ENCODE peak calls at places on chromosomes 4 and X, in nine cellular contexts. K, A, P, Q, J, C, X, Y and T are unnamed samples.

GRCh38 chr4:78780093-78780492 is 3.9 kb downstream of the BMP2K start:
- DNase-seq in K (no peak), A (no peak), P (no peak), Q (no peak), J (no peak), C (no peak), X (no peak), Y (no peak), T (no peak)

GRCh38 chrX:95675794-95676193 is 1008.8 kb upstream of the DIAPH2 start:
- DNase-seq in K (no peak), A (no peak), P (no peak), Q (no peak), J (no peak), C (no peak), X (no peak), Y (no peak), T (no peak)

GRCh38 chr4:73653695-73654106 is 33.5 kb upstream of the RASSF6 start:
- DNase-seq in K (peak; percentile 45), A (peak; percentile 53), P (no peak), Q (no peak), J (peak; percentile 62), C (peak; percentile 30), X (peak; percentile 24), Y (no peak), T (no peak)

GRCh38 chrX:27186671-27187070 is 276.5 kb downstream of the PPP4R3C start:
- DNase-seq in K (peak; percentile 6), A (no peak), P (no peak), Q (no peak), J (peak; percentile 28), C (peak; percentile 19), X (no peak), Y (no peak), T (no peak)

GRCh38 chr4:36290641-36291040 is 9.2 kb downstream of the DTHD1 start:
- DNase-seq in K (no peak), A (no peak), P (no peak), Q (no peak), J (no peak), C (no peak), X (no peak), Y (no peak), T (no peak)

GRCh38 chr4:15848191-15848842 is 70.2 kb downstream of the CD38 start:
- DNase-seq in K (no peak), A (no peak), P (no peak), Q (no peak), J (no peak), C (no peak), X (no peak), Y (no peak), T (no peak)

GRCh38 chr4:124810814-124811213 is 98.3 kb upstream of the ANKRD50 start:
- DNase-seq in K (no peak), A (no peak), P (no peak), Q (no peak), J (no peak), C (no peak), X (no peak), Y (no peak), T (no peak)

GRCh38 chr4:52059372-52059771 is 8.3 kb downstream of the SPATA18 start:
- DNase-seq in K (no peak), A (peak; percentile 13), P (no peak), Q (no peak), J (peak; percentile 46), C (no peak), X (no peak), Y (no peak), T (no peak)

GRCh38 chr4:167956676-167957075 is 135.7 kb upstream of the ANXA10 start:
- DNase-seq in K (no peak), A (peak; percentile 3), P (no peak), Q (no peak), J (peak; percentile 12), C (no peak), X (no peak), Y (no peak), T (no peak)

DNA sequence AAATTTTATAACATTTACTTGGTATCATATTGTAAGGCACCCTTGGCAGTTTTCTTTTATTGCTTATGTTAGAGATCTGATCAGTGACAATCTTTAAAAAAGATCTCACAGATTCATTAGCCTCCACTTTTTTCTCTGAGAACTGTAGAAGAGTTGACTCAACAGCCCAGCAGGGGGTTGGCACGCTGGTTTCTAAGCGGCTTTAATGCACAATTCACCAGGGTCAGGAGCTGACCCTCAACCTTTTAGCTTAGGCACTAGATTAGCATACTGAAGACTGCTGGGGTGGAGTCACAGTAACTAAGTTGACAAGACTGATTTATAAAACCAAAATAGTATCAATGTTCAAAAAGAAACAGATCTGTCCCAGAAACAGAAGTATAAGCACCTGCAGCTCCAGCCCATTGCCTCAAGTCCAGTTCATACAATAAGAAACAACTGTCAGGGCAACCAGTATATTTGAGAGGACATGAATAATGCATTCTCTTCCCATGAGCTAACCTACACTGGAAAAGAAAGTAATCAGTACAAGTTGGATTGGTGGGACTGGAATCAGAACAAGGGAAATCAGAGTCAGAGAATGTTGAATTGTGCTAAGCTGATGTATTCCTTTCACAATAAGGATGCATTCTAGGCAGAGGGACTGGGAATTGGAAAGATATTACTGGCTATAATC is 77.6 kb downstream of the PDE5A start:
- DNase-seq in K (peak; percentile 82), A (no peak), P (no peak), Q (no peak), J (peak; percentile 73), C (no peak), X (no peak), Y (no peak), T (no peak)
- H3K27ac ChIP-seq in K (no peak overlapping the region), A (no peak overlapping the region), P (no peak overlapping the region), Q (no peak overlapping the region), J (no peak overlapping the region), C (no peak overlapping the region), X (no peak overlapping the region), Y (no peak overlapping the region), T (no peak overlapping the region)

GRCh38 chrX:72028701-72029470 is 102.8 kb downstream of the RTL5 start:
- DNase-seq in K (no peak), A (no peak), P (no peak), Q (no peak), J (no peak), C (no peak), X (no peak), Y (no peak), T (no peak)

GRCh38 chrX:72029473-72030411 is 102.0 kb downstream of the RTL5 start:
- DNase-seq in K (no peak), A (peak; percentile 53), P (no peak), Q (no peak), J (peak; percentile 90), C (no peak), X (peak; percentile 56), Y (no peak), T (no peak)

GRCh38 chrX:72026341-72027023 is 105.2 kb downstream of the RTL5 start:
- DNase-seq in K (no peak), A (no peak), P (no peak), Q (no peak), J (no peak), C (no peak), X (no peak), Y (no peak), T (no peak)

GRCh38 chrX:72027024-72027913 is 104.4 kb downstream of the RTL5 start:
- DNase-seq in K (no peak), A (no peak), P (no peak), Q (no peak), J (no peak), C (no peak), X (no peak), Y (no peak), T (no peak)

DNA sequence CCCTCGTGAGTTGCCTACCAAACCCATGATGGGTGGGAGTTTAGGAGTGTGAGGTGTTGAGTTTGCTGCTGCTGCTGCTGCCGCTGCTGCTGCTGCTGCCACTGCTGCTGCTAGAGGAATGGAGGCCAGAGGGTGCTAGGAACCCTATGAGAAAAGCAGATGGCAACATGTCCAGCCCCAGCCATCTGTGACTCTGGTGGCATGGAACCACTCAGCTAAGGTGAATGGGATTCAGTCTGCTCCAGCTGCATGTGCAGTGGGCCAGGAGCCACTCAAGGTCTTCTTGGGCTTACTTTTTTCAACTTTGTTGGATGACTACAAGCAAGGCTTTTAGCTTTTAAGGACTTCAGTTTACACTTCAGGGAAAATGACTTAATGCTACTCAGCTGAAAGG is 103.8 kb downstream of the RTL5 start:
- DNase-seq in K (no peak), A (no peak), P (no peak), Q (no peak), J (no peak), C (no peak), X (no peak), Y (no peak), T (no peak)
- H3K27ac ChIP-seq in K (no peak overlapping the region), A (no peak overlapping the region), P (no peak overlapping the region), Q (no peak overlapping the region), J (no peak overlapping the region), C (no peak overlapping the region), X (no peak overlapping the region), Y (no peak overlapping the region), T (no peak overlapping the region)

DNA sequence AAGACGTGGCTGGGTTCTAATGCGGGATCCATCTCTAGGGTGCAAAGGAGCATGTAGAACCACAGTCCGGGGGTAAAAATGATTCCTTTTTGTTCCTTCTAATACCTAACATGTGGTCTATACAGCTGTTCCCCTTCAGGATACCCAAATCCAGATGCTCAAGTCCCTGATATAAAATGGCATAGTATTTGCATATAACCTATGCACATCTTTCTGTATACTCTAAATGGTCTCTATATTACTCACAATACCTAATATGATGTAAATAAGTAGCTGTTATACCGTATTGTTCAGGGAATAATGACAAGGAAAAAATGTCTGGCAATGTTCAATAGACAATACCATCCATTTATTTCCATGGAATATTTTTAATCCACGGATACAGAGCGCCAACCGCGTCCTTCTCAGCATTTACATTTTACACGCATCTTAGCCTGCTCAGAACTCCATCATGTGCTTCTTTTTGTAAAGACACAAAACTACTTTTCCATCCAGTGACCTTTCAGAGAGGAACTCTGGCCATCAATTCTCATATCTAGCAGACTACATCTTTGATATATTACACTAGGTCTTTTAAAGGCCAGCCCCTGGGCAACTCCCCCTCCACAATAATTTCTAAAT is 31.9 kb downstream of the ACSL1 start:
- DNase-seq in K (no peak), A (no peak), P (no peak), Q (no peak), J (no peak), C (no peak), X (no peak), Y (no peak), T (no peak)
- H3K27ac ChIP-seq in K (no peak overlapping the region), A (peak overlapping the region; percentile 70), P (peak overlapping the region; percentile 31), Q (no peak overlapping the region), J (no peak overlapping the region), C (no peak overlapping the region), X (no peak overlapping the region), Y (no peak overlapping the region), T (no peak overlapping the region)

GRCh38 chr4:6715704-6716017 is 313 bp upstream of the BLOC1S4 start:
- DNase-seq in K (no peak), A (no peak), P (no peak), Q (no peak), J (no peak), C (no peak), X (no peak), Y (no peak), T (no peak)

GRCh38 chr4:6714954-6715353 is 1.0 kb upstream of the BLOC1S4 start:
- DNase-seq in K (no peak), A (no peak), P (no peak), Q (no peak), J (no peak), C (peak; percentile 7), X (no peak), Y (no peak), T (no peak)

GRCh38 chr4:6716018-6716911 is at the start of gene BLOC1S4:
- DNase-seq in K (peak; percentile 93), A (peak; percentile 85), P (peak; percentile 31), Q (peak; percentile 83), J (peak; percentile 92), C (peak; percentile 90), X (peak; percentile 85), Y (peak; percentile 90), T (peak; percentile 88)

GRCh38 chr4:6718932-6719610 is 3.1 kb downstream of the BLOC1S4 start:
- DNase-seq in K (no peak), A (no peak), P (no peak), Q (no peak), J (no peak), C (no peak), X (no peak), Y (no peak), T (no peak)

GRCh38 chr4:6716958-6717655 is 1.1 kb downstream of the BLOC1S4 start:
- DNase-seq in K (no peak), A (no peak), P (no peak), Q (no peak), J (peak; percentile 34), C (no peak), X (no peak), Y (no peak), T (no peak)
- H3K27ac ChIP-seq in K (no peak overlapping the region), A (peak overlapping the region; percentile 90), P (peak overlapping the region; percentile 96), Q (peak overlapping the region; percentile 80), J (peak overlapping the region; percentile 88), C (peak overlapping the region; percentile 51), X (no peak overlapping the region), Y (no peak overlapping the region), T (no peak overlapping the region)